ENCODE peak calls at places on chromosomes 12 and 14, in four cellular contexts. Y is trophoblast cell, J is H9, X is H1. P is an unnamed sample.
A peak's percentile ranks its signal among the peaks of the same experiment; 100 is the strongest.

GRCh38 chr14:56379956-56380355 is 199.6 kb upstream of the TMEM260 start:
- DNase-seq in Y (no peak), J (no peak), X (no peak), P (no peak)

GRCh38 chr14:67151082-67151666 is 38.1 kb upstream of the GARIN2 start:
- DNase-seq in Y (peak; percentile 37), J (no peak), X (no peak), P (no peak)

GRCh38 chr14:102117852-102118251 is 21.8 kb upstream of the WDR20 start:
- DNase-seq in J (no peak), X (no peak), Y (no peak), P (no peak)

GRCh38 chr12:123034865-123035264 is 54.4 kb downstream of the ARL6IP4 start:
- DNase-seq in J (no peak), Y (no peak), X (no peak), P (no peak)

GRCh38 chr12:92218394-92219077 is 72.9 kb upstream of the BTG1 start:
- DNase-seq in J (no peak), Y (no peak), X (no peak), P (no peak)

GRCh38 chr12:51951199-51951842 is at the start of gene ACVR1B:
- DNase-seq in J (peak; percentile 89), Y (peak; percentile 87), X (no peak), P (peak; percentile 91)

GRCh38 chr14:91308337-91308736 is 63.8 kb upstream of the GPR68 start:
- DNase-seq in Y (no peak), X (no peak), J (no peak), P (no peak)

GRCh38 chr12:75543529-75543928 is 32.1 kb upstream of the KRR1 start:
- DNase-seq in X (no peak), Y (no peak), J (no peak), P (no peak)

GRCh38 chr14:93343797-93344196 is 3.2 kb upstream of the COX8C start:
- DNase-seq in J (no peak), X (no peak), Y (no peak), P (peak; percentile 49)

GRCh38 chr12:109497675-109498074 is 20.2 kb downstream of the UBE3B start:
- DNase-seq in Y (peak; percentile 24), J (no peak), X (no peak), P (no peak)

GRCh38 chr12:21888464-21888863 is 52.8 kb downstream of the ABCC9 start:
- DNase-seq in Y (no peak), J (no peak), X (no peak), P (no peak)

GRCh38 chr12:30796891-30797371 is 42.2 kb upstream of the CAPRIN2 start:
- DNase-seq in J (peak; percentile 66), X (no peak), Y (peak; percentile 11), P (peak; percentile 78)

GRCh38 chr12:95197636-95198035 is 19.6 kb downstream of the FGD6 start:
- DNase-seq in J (no peak), X (no peak), Y (no peak), P (no peak)

GRCh38 chr12:116539905-116540482 is 19.2 kb upstream of the MAP1LC3B2 start:
- DNase-seq in X (no peak), J (peak; percentile 62), Y (no peak), P (peak; percentile 80)

GRCh38 chr14:59969319-59969718 is 49.4 kb downstream of the LRRC9 start:
- DNase-seq in X (no peak), Y (no peak), J (no peak), P (no peak)

GRCh38 chr12:116737774-116738657 is at the start of the genes RNFT2 and SPRING1:
- DNase-seq in J (peak; percentile 100), X (peak; percentile 97), Y (peak; percentile 99), P (peak; percentile 100)

GRCh38 chr14:23862513-23862912 is 91.1 kb upstream of the DHRS4 start:
- DNase-seq in Y (no peak), X (no peak), J (peak; percentile 28), P (no peak)

GRCh38 chr12:109532721-109533486 is 40.4 kb downstream of the MMAB start:
- DNase-seq in Y (no peak), X (no peak), J (no peak), P (no peak)

GRCh38 chr12:74415633-74416032 is 122.0 kb upstream of the ATXN7L3B start:
- DNase-seq in X (no peak), Y (peak; percentile 56), J (no peak), P (peak; percentile 57)

GRCh38 chr14:39175445-39176262 is 600 bp downstream of the PNN start:
- DNase-seq in Y (peak; percentile 40), X (no peak), J (peak; percentile 41), P (peak; percentile 67)

GRCh38 chr12:124566181-124567034 is 1.0 kb downstream of the NCOR2 start:
- DNase-seq in X (no peak), J (peak; percentile 91), Y (peak; percentile 82), P (peak; percentile 94)

GRCh38 chr12:81811066-81811777 is 52.1 kb upstream of the PPFIA2 start:
- DNase-seq in Y (no peak), J (peak; percentile 45), X (no peak), P (peak; percentile 49)

GRCh38 chr14:104603623-104604401 is 760 bp downstream of the TMEM179 start:
- DNase-seq in J (peak; percentile 37), Y (no peak), X (no peak), P (no peak)

GRCh38 chr12:84857809-84858208 is 54.8 kb downstream of the SLC6A15 start:
- DNase-seq in X (no peak), J (no peak), Y (no peak), P (no peak)

GRCh38 chr12:85036241-85036707 is at the start of the genes LRRIQ1 and TSPAN19:
- DNase-seq in X (peak; percentile 70), J (peak; percentile 95), Y (peak; percentile 57), P (peak; percentile 98)

GRCh38 chr14:62269204-62269603 is 507.0 kb downstream of the SNAPC1 start:
- DNase-seq in X (no peak), J (no peak), Y (no peak), P (no peak)

GRCh38 chr14:34324363-34324795 is 137.7 kb downstream of the SPTSSA start:
- DNase-seq in J (no peak), X (no peak), Y (peak; percentile 66), P (peak; percentile 55)

GRCh38 chr12:49777800-49778748 is 36.7 kb downstream of the TMBIM6 start:
- DNase-seq in Y (peak; percentile 89), X (peak; percentile 72), J (peak; percentile 93), P (peak; percentile 78)

GRCh38 chr14:104326848-104327247 is 188.5 kb downstream of the KIF26A start:
- DNase-seq in X (no peak), J (peak; percentile 10), Y (no peak), P (no peak)

GRCh38 chr14:99603471-99603933 is 505 bp downstream of the CCDC85C start:
- DNase-seq in X (no peak), J (peak; percentile 56), Y (peak; percentile 53), P (peak; percentile 77)
- H3K4ac ChIP-seq in X (peak overlapping the region; percentile 94), J (no peak overlapping the region), Y (peak overlapping the region; percentile 6), P (no peak overlapping the region)

DNA sequence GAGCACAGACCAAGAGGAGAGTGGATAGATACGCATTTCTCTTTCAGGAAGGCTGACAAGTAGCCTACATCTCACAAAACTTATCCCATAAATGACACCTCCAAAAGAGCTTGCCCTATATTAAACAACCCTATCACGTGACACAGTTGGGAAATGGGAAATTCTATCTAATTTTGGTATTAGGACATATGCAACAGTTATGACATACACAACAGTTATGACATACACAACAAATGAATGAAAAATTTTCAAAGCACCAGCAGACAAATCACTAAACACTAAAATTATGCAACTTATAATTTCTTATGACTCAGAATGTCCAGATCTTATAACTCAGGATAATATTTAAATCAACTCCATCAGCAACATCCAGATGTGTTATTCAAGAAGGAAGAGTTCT is 54.1 kb downstream of the DUSP16 start:
- DNase-seq in X (no peak), Y (peak; percentile 30), J (no peak), P (no peak)
- H3K79me2 ChIP-seq in X (no peaks in the 10 kb centered on the region), Y (peaks cover 2% of the 10 kb centered on the region), J (peaks cover 7% of the 10 kb centered on the region), P (peaks cover 5% of the 10 kb centered on the region)

DNA sequence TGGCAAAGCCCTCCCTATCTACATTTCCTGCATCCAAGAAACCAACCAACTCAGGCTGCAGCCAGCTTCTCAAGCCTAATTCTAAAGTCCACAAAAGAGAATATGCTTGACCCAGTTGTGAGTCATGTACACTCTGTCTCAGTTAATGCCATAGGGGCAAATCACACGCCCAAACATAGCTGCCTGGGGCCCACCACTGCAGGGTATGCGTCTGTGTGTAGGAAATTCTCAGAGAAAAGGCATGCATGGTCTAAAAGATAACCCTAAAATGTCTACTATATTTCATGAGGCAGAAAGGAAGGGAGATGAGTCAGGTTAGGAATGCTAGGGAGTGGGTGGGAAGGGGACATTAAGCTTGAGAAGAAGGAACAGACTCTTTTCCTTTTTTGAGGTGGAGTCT is 22.3 kb upstream of the SPTLC2 start:
- DNase-seq in J (no peak), X (no peak), Y (peak; percentile 96), P (no peak)
- H3K4ac ChIP-seq in J (no peak overlapping the region), X (no peak overlapping the region), Y (no peak overlapping the region), P (no peak overlapping the region)

GRCh38 chr12:46372131-46372851 is at the start of gene SLC38A2:
- DNase-seq in Y (peak; percentile 97), J (peak; percentile 96), X (no peak), P (peak; percentile 95)
- H3K79me2 ChIP-seq in Y (peaks cover 15% of the 10 kb centered on the region), J (peaks cover 21% of the 10 kb centered on the region), X (peaks cover 29% of the 10 kb centered on the region), P (peaks cover 50% of the 10 kb centered on the region)

DNA sequence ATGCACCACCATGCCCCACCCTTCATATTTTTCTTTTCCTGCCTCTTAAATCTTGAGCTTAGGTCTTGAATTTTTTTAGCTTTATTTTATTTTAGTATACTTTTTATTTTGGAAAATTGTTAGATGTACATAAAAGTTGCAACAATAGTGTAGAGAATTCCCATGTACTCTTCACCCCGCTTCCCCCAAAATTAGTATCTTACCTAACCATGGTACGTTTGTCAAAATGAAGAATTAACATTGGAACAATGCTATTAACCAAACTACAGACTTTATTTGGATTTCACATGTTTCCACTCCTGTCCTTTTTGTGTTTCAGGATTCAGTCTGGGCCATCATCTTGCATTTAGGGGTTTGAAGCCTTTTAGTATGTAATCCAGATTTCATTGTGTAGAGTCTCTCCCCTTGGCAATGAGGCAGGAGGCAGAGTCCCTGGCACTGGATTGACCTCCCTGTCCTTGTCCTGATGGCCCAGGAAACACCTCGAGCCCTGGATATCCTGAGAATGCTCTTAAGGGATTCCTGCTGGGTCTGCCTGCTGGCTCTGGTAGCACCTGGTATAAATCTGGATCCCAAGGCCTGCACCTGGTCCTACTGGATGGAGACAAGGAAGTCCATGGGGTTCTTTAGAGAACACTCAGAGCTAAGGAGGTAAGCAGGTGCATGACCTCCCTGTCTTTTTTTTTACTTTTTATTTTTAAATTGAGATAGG is 19.9 kb upstream of the CTDSP2 start:
- DNase-seq in Y (no peak), X (no peak), J (no peak), P (no peak)
- H3K4ac ChIP-seq in Y (no peak overlapping the region), X (no peak overlapping the region), J (no peak overlapping the region), P (no peak overlapping the region)

DNA sequence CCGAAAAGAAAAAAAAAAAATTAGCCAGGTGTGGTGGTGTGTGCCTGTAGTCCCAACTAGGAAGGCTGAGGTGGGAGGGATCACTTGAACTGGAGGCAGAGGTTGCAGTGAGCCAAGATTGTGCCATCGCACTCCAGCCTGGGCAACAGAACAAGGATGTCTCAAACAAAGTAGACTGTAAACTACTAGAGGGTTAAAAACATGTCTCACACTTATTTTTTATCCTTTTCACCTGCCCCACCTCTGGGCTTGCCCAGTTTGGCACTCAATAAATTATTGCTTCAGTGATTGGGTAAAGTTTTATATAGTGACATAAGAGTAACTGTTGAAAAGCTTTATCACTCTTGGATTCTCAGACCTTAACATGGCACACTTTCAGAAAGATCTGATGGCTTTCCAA is 56.2 kb upstream of the NPFF start:
- DNase-seq in X (no peak), J (no peak), Y (no peak), P (no peak)
- H3K79me2 ChIP-seq in X (no peaks in the 10 kb centered on the region), J (no peaks in the 10 kb centered on the region), Y (no peaks in the 10 kb centered on the region), P (no peaks in the 10 kb centered on the region)

DNA sequence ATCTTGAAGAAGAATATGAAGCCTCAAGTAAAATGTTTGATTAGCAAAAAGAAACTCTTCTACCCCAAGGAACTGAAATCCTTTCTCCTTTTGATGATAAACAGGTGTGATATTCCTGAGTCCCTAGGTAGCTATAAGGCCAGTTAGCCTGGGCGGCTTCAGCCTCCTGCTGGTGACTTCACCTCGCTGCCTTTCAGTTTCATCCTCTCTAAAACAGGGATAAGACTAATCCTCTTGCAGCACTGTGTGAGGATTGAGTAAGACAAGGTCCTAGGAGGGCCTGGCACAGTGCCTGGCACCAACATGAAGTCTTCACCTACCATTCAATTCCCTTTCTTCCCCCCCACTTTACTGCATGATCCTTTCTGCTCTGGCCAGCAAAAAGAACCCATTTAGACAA is 42.1 kb downstream of the CIT start:
- DNase-seq in J (peak; percentile 36), Y (no peak), X (no peak), P (peak; percentile 61)
- H3K4ac ChIP-seq in J (no peak overlapping the region), Y (no peak overlapping the region), X (no peak overlapping the region), P (no peak overlapping the region)